ENCODE peak calls at places on chromosomes 3 and 15, in five cellular contexts. V is HCT116, M is SK-N-SH, P is H1, U is HepG2. D is an unnamed sample.

GRCh38 chr3:13654330-13655073 is 105.6 kb downstream of the FBLN2 start:
- DNase-seq in P (no peak), V (no peak), M (peak; percentile 65), U (no peak), D (no peak)

GRCh38 chr3:131903988-131904415 is 130.8 kb downstream of the CPNE4 start:
- DNase-seq in V (no peak), P (no peak), M (no peak), U (peak; percentile 64), D (no peak)

GRCh38 chr3:132368962-132369361 is 48.3 kb upstream of the DNAJC13 start:
- DNase-seq in M (no peak), P (no peak), V (no peak), U (no peak), D (no peak)

GRCh38 chr15:87032291-87032690 is 952.6 kb downstream of the AGBL1 start:
- DNase-seq in V (no peak), M (no peak), P (peak; percentile 13), U (no peak), D (no peak)

GRCh38 chr3:140438736-140439505 is 238.9 kb upstream of the TRIM42 start:
- DNase-seq in M (no peak), P (no peak), U (no peak), V (no peak), D (peak; percentile 31)

GRCh38 chr3:49899815-49900214 is 3.9 kb downstream of the MST1R start:
- DNase-seq in U (no peak), P (no peak), M (peak; percentile 58), V (no peak), D (no peak)

GRCh38 chr15:72857331-72858065 is 73.9 kb upstream of the ADPGK start:
- DNase-seq in P (no peak), M (no peak), V (no peak), U (peak; percentile 3), D (no peak)

GRCh38 chr3:197404754-197405153 is 106.3 kb upstream of the DLG1 start:
- DNase-seq in M (peak; percentile 2), U (no peak), P (no peak), V (no peak), D (no peak)

GRCh38 chr15:70328137-70329115 is 230.7 kb upstream of the TLE3 start:
- DNase-seq in P (no peak), U (no peak), M (no peak), V (no peak), D (no peak)

GRCh38 chr3:66418432-66419052 is 82.3 kb downstream of the LRIG1 start:
- DNase-seq in M (no peak), P (no peak), V (no peak), U (no peak), D (peak; percentile 95)

DNA sequence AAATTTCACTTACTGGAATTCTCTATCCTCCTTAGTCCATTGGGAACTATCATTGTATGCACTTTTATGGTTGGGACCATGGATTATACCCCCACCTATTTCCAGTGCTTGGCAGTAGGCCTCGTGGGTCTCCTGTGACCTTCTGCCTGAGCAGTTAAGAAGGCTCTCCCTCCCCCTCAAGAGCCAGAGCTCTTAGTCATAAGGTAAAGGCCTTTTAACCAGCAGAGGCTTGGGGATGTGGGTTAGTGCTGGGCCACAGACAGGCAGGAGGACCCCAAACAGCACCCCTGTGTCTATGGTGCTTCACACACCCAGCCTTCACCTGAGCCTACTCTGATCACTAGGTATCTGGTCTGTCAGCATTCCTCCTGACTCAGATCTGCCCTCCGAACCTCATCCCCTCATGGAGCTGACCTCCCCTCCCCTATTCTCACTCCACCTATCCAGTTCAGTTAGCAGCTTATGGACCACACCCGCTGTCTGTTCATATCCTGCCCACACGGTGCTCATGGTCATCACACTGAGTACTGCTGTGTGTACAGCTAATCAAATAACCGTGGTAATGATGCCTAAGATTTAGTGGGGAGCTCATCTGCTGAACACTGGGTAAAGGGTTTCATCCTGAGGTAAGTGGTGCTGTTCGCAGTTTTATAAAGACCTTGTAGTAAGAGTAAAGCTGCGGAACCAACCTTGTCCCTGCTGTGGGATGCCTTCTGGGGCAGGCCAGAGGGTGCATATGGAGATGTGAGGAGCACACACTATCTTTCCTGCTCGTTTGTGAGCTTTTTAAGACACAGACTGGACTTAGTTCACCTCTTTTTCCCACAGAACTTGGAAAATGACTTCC is 40.9 kb downstream of the KLHL18 start:
- DNase-seq in V (peak; percentile 35), P (no peak), U (no peak), M (no peak), D (no peak)
- TF ChIP-seq JUND in V (no peak), P (no peak), U (no peak), M (no peak), D (no peak)

GRCh38 chr15:96327155-96327741 is 3.3 kb upstream of the NR2F2 start:
- DNase-seq in P (no peak), V (peak; percentile 73), U (peak; percentile 81), M (peak; percentile 65), D (no peak)
- TF ChIP-seq JUND in P (no peak), V (no peak), U (no peak), M (no peak), D (no peak)

GRCh38 chr15:40238927-40239591 is at the start of gene PAK6:
- DNase-seq in P (peak; percentile 60), U (no peak), V (peak; percentile 51), M (peak; percentile 92), D (peak; percentile 84)
- TF ChIP-seq JUND in P (peak; percentile 62), U (no peak), V (no peak), M (no peak), D (no peak)

GRCh38 chr3:43373588-43373935 is 87.2 kb downstream of the SNRK start:
- DNase-seq in U (no peak), M (no peak), V (no peak), P (no peak), D (no peak)
- TF ChIP-seq JUND in U (no peak), M (no peak), V (no peak), P (no peak), D (no peak)

GRCh38 chr3:194446172-194446571 is 40.6 kb downstream of the ATP13A3 start:
- DNase-seq in U (no peak), V (no peak), M (no peak), P (no peak), D (no peak)

GRCh38 chr3:194446754-194447153 is 40.0 kb downstream of the ATP13A3 start:
- DNase-seq in P (no peak), V (no peak), M (no peak), U (peak; percentile 68), D (no peak)

GRCh38 chr3:194439915-194440550 is 41.0 kb upstream of the GP5 start:
- DNase-seq in U (no peak), M (no peak), P (no peak), V (no peak), D (no peak)

GRCh38 chr3:194443911-194444310 is 42.9 kb downstream of the ATP13A3 start:
- DNase-seq in P (no peak), V (no peak), U (no peak), M (no peak), D (no peak)

GRCh38 chr3:194440756-194441155 is 41.7 kb upstream of the GP5 start:
- DNase-seq in M (no peak), U (no peak), P (no peak), V (no peak), D (peak; percentile 27)
- TF ChIP-seq JUND in M (no peak), U (no peak), P (no peak), V (no peak), D (no peak)

GRCh38 chr3:191238321-191238817 is 39.3 kb downstream of the OSTN start:
- DNase-seq in V (no peak), U (peak; percentile 29), M (no peak), P (no peak), D (no peak)
- TF ChIP-seq JUND in V (no peak), U (no peak), M (no peak), P (no peak), D (no peak)

GRCh38 chr15:28979208-28979891 is 93.6 kb downstream of the APBA2 start:
- DNase-seq in M (no peak), V (no peak), P (no peak), U (no peak), D (no peak)
- TF ChIP-seq JUND in M (no peak), V (no peak), P (no peak), U (no peak), D (no peak)

GRCh38 chr3:184227481-184227935 is 1.9 kb upstream of the VWA5B2 start:
- DNase-seq in P (no peak), V (no peak), M (peak; percentile 71), U (peak; percentile 44), D (peak; percentile 87)
- TF ChIP-seq JUND in P (no peak), V (no peak), M (no peak), U (no peak), D (no peak)

DNA sequence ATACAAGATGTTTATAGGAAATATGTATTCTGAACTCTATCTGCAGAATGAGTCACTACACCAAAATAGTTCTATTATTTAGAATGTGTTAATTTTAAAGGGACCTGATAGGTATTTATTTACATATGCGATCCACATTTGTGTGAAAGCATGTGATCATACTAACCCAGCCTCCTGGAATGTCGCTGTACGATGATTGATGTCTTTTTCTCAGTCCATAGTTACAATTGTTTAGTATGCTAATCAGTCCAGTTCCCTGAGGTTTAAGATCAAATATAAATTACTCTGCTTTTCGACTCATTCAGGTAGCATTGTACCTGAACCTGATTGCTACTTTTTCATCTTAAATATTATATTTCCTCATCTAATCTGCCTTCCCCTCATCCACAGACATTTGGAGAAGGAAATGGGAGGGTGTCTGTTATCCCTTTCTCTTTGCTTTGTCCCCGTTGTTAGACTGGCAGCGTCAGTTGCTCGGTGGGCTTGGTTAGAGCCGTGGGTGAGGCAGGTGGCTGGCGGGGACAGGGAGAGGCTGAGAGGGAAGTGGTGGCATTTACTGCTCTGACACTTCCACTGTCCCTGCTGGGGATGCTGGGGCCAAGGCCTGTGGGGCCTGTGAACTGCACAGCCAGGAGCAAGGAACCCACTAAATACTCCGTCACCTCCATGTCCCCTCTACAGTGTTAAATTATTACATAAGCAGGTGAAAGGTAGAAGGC is 27.7 kb upstream of the NR2E3 start:
- DNase-seq in U (no peak), M (no peak), V (no peak), P (no peak), D (no peak)
- TF ChIP-seq JUND in U (no peak), M (no peak), V (no peak), P (no peak), D (no peak)